ENCODE peak calls at places on chromosomes 2 and 18, in six cellular contexts. X is HEK293T; J is hepatic stellate cell; Q is NCI-H226; N is lower lobe of right lung; A is stimulated activated CD8-positive, alpha-beta memory T cell treated with anti-CD3 and anti-CD28 coated beads, Interleukin-2, amount 100 ng/mL, for 1 hour. U is an unnamed sample.

GRCh38 chr2:206230060-206230890 is 44.2 kb upstream of the ZDBF2 start:
- DNase-seq in A (no peak), Q (no peak), J (no peak), X (peak), N (no peak), U (no peak)

GRCh38 chr18:49585781-49586663 is 24.2 kb downstream of the LIPG start:
- DNase-seq in A (no peak), J (no peak), X (no peak), N (no peak), Q (no peak), U (no peak)

GRCh38 chr2:224847961-224848850 is 132.0 kb upstream of the CCDC195 start:
- DNase-seq in A (no peak), J (no peak), N (no peak), X (peak), Q (peak), U (no peak)

GRCh38 chr2:186716899-186717811 is 23.3 kb downstream of the FAM171B start:
- DNase-seq in Q (no peak), A (no peak), N (no peak), J (no peak), X (no peak), U (no peak)

GRCh38 chr18:13494879-13495465 is 231.4 kb downstream of the FAM210A start:
- DNase-seq in Q (no peak), X (no peak), A (no peak), J (no peak), N (no peak), U (no peak)

GRCh38 chr18:48037481-48038271 is 107.2 kb upstream of the SMAD2 start:
- DNase-seq in J (no peak), A (no peak), X (no peak), N (no peak), Q (no peak), U (no peak)

GRCh38 chr2:168030862-168031624 is 216.4 kb downstream of the STK39 start:
- DNase-seq in J (peak), Q (peak), A (no peak), X (no peak), N (no peak), U (peak)

GRCh38 chr2:12556762-12557161 is 160.0 kb upstream of the TRIB2 start:
- DNase-seq in A (no peak), N (no peak), J (peak), X (no peak), Q (peak), U (no peak)

GRCh38 chr2:84906900-84907714 is 1.7 kb downstream of the TMSB10 start:
- DNase-seq in X (peak), Q (peak), A (no peak), N (peak), J (peak), U (no peak)

GRCh38 chr2:237483018-237483731 is 3.9 kb upstream of the MLPH start:
- DNase-seq in N (peak), X (no peak), J (no peak), A (no peak), Q (no peak), U (peak)

GRCh38 chr2:165239230-165239629 is at the start of gene SCN2A:
- DNase-seq in Q (no peak), X (peak), J (peak), N (no peak), A (no peak), U (no peak)

GRCh38 chr2:178119181-178119922 is 7.1 kb downstream of the RBM45 start:
- DNase-seq in J (no peak), A (no peak), N (no peak), Q (no peak), X (no peak), U (no peak)

GRCh38 chr2:183665976-183666375 is 541.7 kb downstream of the NUP35 start:
- DNase-seq in J (no peak), X (no peak), N (no peak), Q (no peak), A (no peak), U (peak)

GRCh38 chr2:150028337-150028736 is 440.8 kb upstream of the MMADHC start:
- DNase-seq in X (no peak), Q (no peak), A (no peak), J (no peak), N (no peak), U (no peak)

GRCh38 chr2:45418532-45418931 is 192.5 kb downstream of the SRBD1 start:
- DNase-seq in A (no peak), X (no peak), N (no peak), Q (no peak), J (no peak), U (no peak)

GRCh38 chr2:187078297-187078696 is 229.3 kb upstream of the ZSWIM2 start:
- DNase-seq in N (no peak), Q (no peak), A (no peak), J (no peak), X (no peak), U (no peak)

GRCh38 chr2:112883669-112884068 is 27.3 kb upstream of the IL37 start:
- DNase-seq in J (no peak), A (no peak), X (no peak), N (no peak), Q (no peak), U (no peak)

GRCh38 chr2:28684142-28684858 is 67.3 kb upstream of the PPP1CB start:
- DNase-seq in A (no peak), Q (no peak), N (no peak), J (no peak), X (no peak), U (no peak)

GRCh38 chr2:883260-884026 is 67.2 kb upstream of the SNTG2 start:
- DNase-seq in Q (no peak), X (no peak), J (no peak), A (no peak), N (no peak), U (no peak)

GRCh38 chr2:239266779-239267410 is 133.9 kb downstream of the HDAC4 start:
- DNase-seq in N (no peak), Q (no peak), J (no peak), X (no peak), A (no peak), U (no peak)

GRCh38 chr2:138949517-138949916 is 169.3 kb upstream of the NXPH2 start:
- DNase-seq in Q (peak), J (no peak), N (no peak), X (no peak), A (no peak), U (no peak)

GRCh38 chr18:51028201-51028805 is 1.7 kb upstream of the SMAD4 start:
- DNase-seq in J (no peak), Q (no peak), X (no peak), N (no peak), A (no peak), U (no peak)

GRCh38 chr2:28665041-28665704 is 86.5 kb upstream of the PPP1CB start:
- DNase-seq in A (no peak), Q (no peak), X (no peak), N (peak), J (peak), U (no peak)

GRCh38 chr2:9392895-9393757 is 30.2 kb downstream of the ITGB1BP1 start:
- DNase-seq in N (no peak), Q (no peak), X (peak), J (no peak), A (no peak), U (no peak)

GRCh38 chr2:27303093-27304025 is 4.9 kb downstream of the UCN start:
- DNase-seq in X (peak), J (peak), N (no peak), A (no peak), Q (peak), U (no peak)

GRCh38 chr2:128396946-128397345 is 78.3 kb upstream of the HS6ST1 start:
- DNase-seq in X (no peak), J (no peak), Q (no peak), N (no peak), A (no peak), U (no peak)

GRCh38 chr18:23259701-23260661 is 124.7 kb downstream of the CABLES1 start:
- DNase-seq in X (no peak), A (no peak), J (peak), Q (peak), N (peak), U (no peak)

GRCh38 chr2:222655406-222655747 is 515 bp downstream of the FARSB start:
- DNase-seq in J (peak), Q (peak), X (peak), A (no peak), N (no peak), U (no peak)

GRCh38 chr2:157307021-157307420 is 18.6 kb downstream of the ERMN start:
- DNase-seq in Q (no peak), J (no peak), A (no peak), X (no peak), N (no peak), U (peak)

GRCh38 chr2:147045113-147045512 is 799.7 kb upstream of the ACVR2A start:
- DNase-seq in N (no peak), Q (peak), A (no peak), X (peak), J (no peak), U (peak)

GRCh38 chr2:113711857-113712256 is 44.6 kb downstream of the SLC35F5 start:
- DNase-seq in A (no peak), J (no peak), Q (no peak), N (no peak), X (no peak), U (peak)

U was measured in kidney epithelial cell.